ENCODE peak calls at places on chromosome 17, in eight cellular contexts. One of them, this sample, is unnamed.

GRCh38 chr17:15954222-15954621 is 9.3 kb downstream of the ADORA2B start:
- DNase-seq in neural progenitor cell: no peak
- DNase-seq in body of pancreas: no peak
- DNase-seq in pancreas: no peak
- DNase-seq in stomach: no peak
- DNase-seq in ascending aorta: no peak
- DNase-seq in A549: peak
- DNase-seq in OCI-LY7: no peak
- DNase-seq in this sample: no peak

GRCh38 chr17:21772321-21772720 is 80.0 kb downstream of the KCNJ18 start:
- DNase-seq in neural progenitor cell: no peak
- DNase-seq in body of pancreas: no peak
- DNase-seq in pancreas: no peak
- DNase-seq in stomach: no peak
- DNase-seq in ascending aorta: no peak
- DNase-seq in A549: no peak
- DNase-seq in OCI-LY7: no peak
- DNase-seq in this sample: no peak

GRCh38 chr17:35141681-35142466 is at the start of gene NLE1:
- DNase-seq in neural progenitor cell: peak
- DNase-seq in body of pancreas: peak
- DNase-seq in pancreas: peak
- DNase-seq in stomach: peak
- DNase-seq in ascending aorta: peak
- DNase-seq in A549: peak
- DNase-seq in OCI-LY7: peak
- DNase-seq in this sample: peak

GRCh38 chr17:72884066-72884465 is 208.4 kb downstream of the SLC39A11 start:
- DNase-seq in neural progenitor cell: no peak
- DNase-seq in body of pancreas: no peak
- DNase-seq in pancreas: no peak
- DNase-seq in stomach: no peak
- DNase-seq in ascending aorta: no peak
- DNase-seq in A549: no peak
- DNase-seq in OCI-LY7: no peak
- DNase-seq in this sample: no peak

GRCh38 chr17:21272881-21273839 is 11.4 kb upstream of the MAP2K3 start:
- DNase-seq in neural progenitor cell: no peak
- DNase-seq in body of pancreas: no peak
- DNase-seq in pancreas: no peak
- DNase-seq in stomach: peak
- DNase-seq in ascending aorta: no peak
- DNase-seq in A549: no peak
- DNase-seq in OCI-LY7: peak
- DNase-seq in this sample: no peak

GRCh38 chr17:77400445-77400870 is 259.7 kb downstream of the SEC14L1 start:
- DNase-seq in neural progenitor cell: peak
- DNase-seq in body of pancreas: no peak
- DNase-seq in pancreas: no peak
- DNase-seq in stomach: peak
- DNase-seq in ascending aorta: no peak
- DNase-seq in A549: no peak
- DNase-seq in OCI-LY7: peak
- DNase-seq in this sample: peak

GRCh38 chr17:28828294-28829040 is 14.1 kb downstream of the FAM222B start:
- DNase-seq in neural progenitor cell: no peak
- DNase-seq in body of pancreas: no peak
- DNase-seq in pancreas: no peak
- DNase-seq in stomach: peak
- DNase-seq in ascending aorta: no peak
- DNase-seq in A549: no peak
- DNase-seq in OCI-LY7: no peak
- DNase-seq in this sample: no peak

GRCh38 chr17:73342549-73343167 is 30.9 kb upstream of the CDC42EP4 start:
- DNase-seq in neural progenitor cell: peak
- DNase-seq in body of pancreas: no peak
- DNase-seq in pancreas: no peak
- DNase-seq in stomach: no peak
- DNase-seq in ascending aorta: no peak
- DNase-seq in A549: peak
- DNase-seq in OCI-LY7: no peak
- DNase-seq in this sample: peak

GRCh38 chr17:2418572-2418971 is 17.7 kb upstream of the MNT start:
- DNase-seq in neural progenitor cell: no peak
- DNase-seq in body of pancreas: peak
- DNase-seq in pancreas: peak
- DNase-seq in stomach: no peak
- DNase-seq in ascending aorta: no peak
- DNase-seq in A549: no peak
- DNase-seq in OCI-LY7: no peak
- DNase-seq in this sample: peak

GRCh38 chr17:57432507-57433277 is 176.4 kb downstream of the MSI2 start:
- DNase-seq in neural progenitor cell: no peak
- DNase-seq in body of pancreas: no peak
- DNase-seq in pancreas: no peak
- DNase-seq in stomach: no peak
- DNase-seq in ascending aorta: no peak
- DNase-seq in A549: no peak
- DNase-seq in OCI-LY7: no peak
- DNase-seq in this sample: no peak

GRCh38 chr17:30950189-30950588 is 20.6 kb upstream of the RNF135 start:
- DNase-seq in neural progenitor cell: no peak
- DNase-seq in body of pancreas: no peak
- DNase-seq in pancreas: no peak
- DNase-seq in stomach: no peak
- DNase-seq in ascending aorta: no peak
- DNase-seq in A549: no peak
- DNase-seq in OCI-LY7: no peak
- DNase-seq in this sample: no peak

GRCh38 chr17:51427259-51428255 is 167.2 kb downstream of the UTP18 start:
- DNase-seq in neural progenitor cell: no peak
- DNase-seq in body of pancreas: no peak
- DNase-seq in pancreas: no peak
- DNase-seq in stomach: no peak
- DNase-seq in ascending aorta: no peak
- DNase-seq in A549: no peak
- DNase-seq in OCI-LY7: no peak
- DNase-seq in this sample: no peak

GRCh38 chr17:77086433-77087010 is 54.2 kb upstream of the SEC14L1 start:
- DNase-seq in neural progenitor cell: peak
- DNase-seq in body of pancreas: peak
- DNase-seq in pancreas: peak
- DNase-seq in stomach: peak
- DNase-seq in ascending aorta: peak
- DNase-seq in A549: peak
- DNase-seq in OCI-LY7: peak
- DNase-seq in this sample: peak

GRCh38 chr17:67503184-67503583 is 126.1 kb downstream of the PITPNC1 start:
- DNase-seq in neural progenitor cell: no peak
- DNase-seq in body of pancreas: peak
- DNase-seq in pancreas: peak
- DNase-seq in stomach: no peak
- DNase-seq in ascending aorta: no peak
- DNase-seq in A549: no peak
- DNase-seq in OCI-LY7: no peak
- DNase-seq in this sample: no peak

GRCh38 chr17:68346448-68346847 is 55.2 kb downstream of the ARSG start:
- DNase-seq in neural progenitor cell: peak
- DNase-seq in body of pancreas: no peak
- DNase-seq in pancreas: no peak
- DNase-seq in stomach: peak
- DNase-seq in ascending aorta: peak
- DNase-seq in A549: no peak
- DNase-seq in OCI-LY7: peak
- DNase-seq in this sample: no peak

GRCh38 chr17:17868637-17869522 is 32.1 kb upstream of the SREBF1 start:
- DNase-seq in neural progenitor cell: peak
- DNase-seq in body of pancreas: no peak
- DNase-seq in pancreas: no peak
- DNase-seq in stomach: no peak
- DNase-seq in ascending aorta: no peak
- DNase-seq in A549: no peak
- DNase-seq in OCI-LY7: no peak
- DNase-seq in this sample: no peak

GRCh38 chr17:50440172-50440837 is 14.3 kb downstream of the ACSF2 start:
- DNase-seq in neural progenitor cell: no peak
- DNase-seq in body of pancreas: peak
- DNase-seq in pancreas: peak
- DNase-seq in stomach: peak
- DNase-seq in ascending aorta: no peak
- DNase-seq in A549: no peak
- DNase-seq in OCI-LY7: no peak
- DNase-seq in this sample: no peak

GRCh38 chr17:78233678-78234077 is 2.2 kb downstream of the TMEM235 start:
- DNase-seq in neural progenitor cell: no peak
- DNase-seq in body of pancreas: no peak
- DNase-seq in pancreas: no peak
- DNase-seq in stomach: no peak
- DNase-seq in ascending aorta: no peak
- DNase-seq in A549: no peak
- DNase-seq in OCI-LY7: no peak
- DNase-seq in this sample: no peak

GRCh38 chr17:332558-333322 is 19.9 kb downstream of the RPH3AL start:
- DNase-seq in neural progenitor cell: no peak
- DNase-seq in body of pancreas: peak
- DNase-seq in pancreas: no peak
- DNase-seq in stomach: no peak
- DNase-seq in ascending aorta: peak
- DNase-seq in A549: no peak
- DNase-seq in OCI-LY7: no peak
- DNase-seq in this sample: no peak

GRCh38 chr17:72126575-72127486 is 6.0 kb downstream of the SOX9 start:
- DNase-seq in neural progenitor cell: no peak
- DNase-seq in body of pancreas: peak
- DNase-seq in pancreas: peak
- DNase-seq in stomach: peak
- DNase-seq in ascending aorta: no peak
- DNase-seq in A549: peak
- DNase-seq in OCI-LY7: no peak
- DNase-seq in this sample: no peak

GRCh38 chr17:80030730-80031410 is 4.8 kb downstream of the TBC1D16 start:
- DNase-seq in neural progenitor cell: no peak
- DNase-seq in body of pancreas: peak
- DNase-seq in pancreas: peak
- DNase-seq in stomach: peak
- DNase-seq in ascending aorta: no peak
- DNase-seq in A549: no peak
- DNase-seq in OCI-LY7: no peak
- DNase-seq in this sample: peak
- H3K27ac ChIP-seq in neural progenitor cell: no peak
- H3K27ac ChIP-seq in body of pancreas: peak
- H3K27ac ChIP-seq in pancreas: peak
- H3K27ac ChIP-seq in stomach: peak
- H3K27ac ChIP-seq in ascending aorta: peak
- H3K27ac ChIP-seq in A549: no peak
- H3K27ac ChIP-seq in OCI-LY7: no peak
- H3K27ac ChIP-seq in this sample: peak

GRCh38 chr17:80360396-80360795 is 54.6 kb upstream of the ENDOV start:
- DNase-seq in neural progenitor cell: no peak
- DNase-seq in body of pancreas: no peak
- DNase-seq in pancreas: no peak
- DNase-seq in stomach: no peak
- DNase-seq in ascending aorta: no peak
- DNase-seq in A549: no peak
- DNase-seq in OCI-LY7: no peak
- DNase-seq in this sample: no peak
- TF ChIP-seq CTCF in neural progenitor cell: no peak
- TF ChIP-seq CTCF in body of pancreas: no peak
- TF ChIP-seq CTCF in pancreas: no peak
- TF ChIP-seq CTCF in stomach: no peak
- TF ChIP-seq CTCF in ascending aorta: no peak
- TF ChIP-seq CTCF in A549: no peak
- TF ChIP-seq CTCF in OCI-LY7: no peak
- TF ChIP-seq CTCF in this sample: no peak

GRCh38 chr17:9843152-9844010 is 17.7 kb downstream of the GLP2R start:
- DNase-seq in neural progenitor cell: no peak
- DNase-seq in body of pancreas: no peak
- DNase-seq in pancreas: no peak
- DNase-seq in stomach: no peak
- DNase-seq in ascending aorta: no peak
- DNase-seq in A549: peak
- DNase-seq in OCI-LY7: no peak
- DNase-seq in this sample: no peak

GRCh38 chr17:9839433-9839832 is 13.7 kb downstream of the GLP2R start:
- DNase-seq in neural progenitor cell: no peak
- DNase-seq in body of pancreas: no peak
- DNase-seq in pancreas: no peak
- DNase-seq in stomach: no peak
- DNase-seq in ascending aorta: no peak
- DNase-seq in A549: peak
- DNase-seq in OCI-LY7: no peak
- DNase-seq in this sample: peak

GRCh38 chr17:9833922-9834321 is 8.2 kb downstream of the GLP2R start:
- DNase-seq in neural progenitor cell: no peak
- DNase-seq in body of pancreas: no peak
- DNase-seq in pancreas: no peak
- DNase-seq in stomach: no peak
- DNase-seq in ascending aorta: no peak
- DNase-seq in A549: no peak
- DNase-seq in OCI-LY7: no peak
- DNase-seq in this sample: no peak

GRCh38 chr17:9842057-9842758 is 16.5 kb downstream of the GLP2R start:
- DNase-seq in neural progenitor cell: no peak
- DNase-seq in body of pancreas: no peak
- DNase-seq in pancreas: peak
- DNase-seq in stomach: peak
- DNase-seq in ascending aorta: peak
- DNase-seq in A549: peak
- DNase-seq in OCI-LY7: no peak
- DNase-seq in this sample: no peak

GRCh38 chr17:9837551-9838471 is 12.1 kb downstream of the GLP2R start:
- DNase-seq in neural progenitor cell: no peak
- DNase-seq in body of pancreas: no peak
- DNase-seq in pancreas: peak
- DNase-seq in stomach: no peak
- DNase-seq in ascending aorta: no peak
- DNase-seq in A549: peak
- DNase-seq in OCI-LY7: no peak
- DNase-seq in this sample: no peak
- H3K27ac ChIP-seq in neural progenitor cell: no peak
- H3K27ac ChIP-seq in body of pancreas: no peak
- H3K27ac ChIP-seq in pancreas: no peak
- H3K27ac ChIP-seq in stomach: no peak
- H3K27ac ChIP-seq in ascending aorta: peak
- H3K27ac ChIP-seq in A549: peak
- H3K27ac ChIP-seq in OCI-LY7: no peak
- H3K27ac ChIP-seq in this sample: no peak

GRCh38 chr17:59748591-59748990 is 41.1 kb downstream of the VMP1 start:
- DNase-seq in neural progenitor cell: no peak
- DNase-seq in body of pancreas: no peak
- DNase-seq in pancreas: no peak
- DNase-seq in stomach: no peak
- DNase-seq in ascending aorta: no peak
- DNase-seq in A549: no peak
- DNase-seq in OCI-LY7: no peak
- DNase-seq in this sample: no peak

GRCh38 chr17:59745040-59745439 is 37.6 kb downstream of the VMP1 start:
- DNase-seq in neural progenitor cell: no peak
- DNase-seq in body of pancreas: no peak
- DNase-seq in pancreas: no peak
- DNase-seq in stomach: no peak
- DNase-seq in ascending aorta: no peak
- DNase-seq in A549: no peak
- DNase-seq in OCI-LY7: no peak
- DNase-seq in this sample: no peak

GRCh38 chr17:59746849-59747445 is 39.5 kb downstream of the VMP1 start:
- DNase-seq in neural progenitor cell: peak
- DNase-seq in body of pancreas: no peak
- DNase-seq in pancreas: no peak
- DNase-seq in stomach: no peak
- DNase-seq in ascending aorta: no peak
- DNase-seq in A549: peak
- DNase-seq in OCI-LY7: peak
- DNase-seq in this sample: peak

GRCh38 chr17:59743842-59744241 is 36.4 kb downstream of the VMP1 start:
- DNase-seq in neural progenitor cell: no peak
- DNase-seq in body of pancreas: no peak
- DNase-seq in pancreas: no peak
- DNase-seq in stomach: no peak
- DNase-seq in ascending aorta: no peak
- DNase-seq in A549: no peak
- DNase-seq in OCI-LY7: no peak
- DNase-seq in this sample: no peak
- TF ChIP-seq CTCF in neural progenitor cell: no peak
- TF ChIP-seq CTCF in body of pancreas: no peak
- TF ChIP-seq CTCF in pancreas: no peak
- TF ChIP-seq CTCF in stomach: no peak
- TF ChIP-seq CTCF in ascending aorta: no peak
- TF ChIP-seq CTCF in A549: no peak
- TF ChIP-seq CTCF in OCI-LY7: no peak
- TF ChIP-seq CTCF in this sample: no peak

This sample was measured in WERI-Rb-1.